ENCODE peak calls at places on chromosomes 6 and 20, in six cellular contexts. A is AG08396, S is cardiac muscle cell, K is caudate nucleus, U is GM04504, H is testis. L is an unnamed sample.

GRCh38 chr6:40947876-40948514 is 91.0 kb downstream of the UNC5CL start:
- DNase-seq in S (peak; percentile 54), A (peak; percentile 40), U (no peak), H (no peak), K (no peak), L (no peak)

GRCh38 chr6:91242614-91242949 is 655.7 kb upstream of the MAP3K7 start:
- DNase-seq in S (no peak), A (no peak), U (no peak), H (no peak), K (no peak), L (no peak)

GRCh38 chr6:35920793-35921732 is at the start of gene SRPK1:
- DNase-seq in A (peak; percentile 97), K (peak; percentile 57), H (peak; percentile 91), S (peak; percentile 86), U (peak; percentile 47), L (peak; percentile 61)

GRCh38 chr6:142155895-142156757 is 9.1 kb downstream of the VTA1 start:
- DNase-seq in K (no peak), A (no peak), U (no peak), H (no peak), S (peak; percentile 49), L (no peak)

GRCh38 chr20:58233881-58234528 is 5.6 kb upstream of the ANKRD60 start:
- DNase-seq in S (peak; percentile 18), K (no peak), H (peak; percentile 56), A (peak; percentile 70), U (no peak), L (no peak)

GRCh38 chr6:144265390-144265789 is 19.7 kb upstream of the UTRN start:
- DNase-seq in K (no peak), H (no peak), S (peak; percentile 86), U (no peak), A (no peak), L (no peak)

GRCh38 chr6:9657994-9658393 is 756.9 kb downstream of the TFAP2A start:
- DNase-seq in S (no peak), A (no peak), K (no peak), H (no peak), U (no peak), L (no peak)

GRCh38 chr6:42841844-42842584 is 37.4 kb upstream of the RPL7L1 start:
- DNase-seq in A (no peak), K (no peak), H (no peak), U (no peak), S (no peak), L (no peak)

GRCh38 chr6:6452002-6452401 is 131.5 kb upstream of the F13A1 start:
- DNase-seq in A (no peak), K (no peak), U (no peak), S (no peak), H (no peak), L (no peak)

GRCh38 chr20:48676795-48677447 is 150.9 kb downstream of the PREX1 start:
- DNase-seq in A (no peak), K (no peak), H (no peak), S (no peak), U (no peak), L (no peak)

GRCh38 chr6:159002432-159003160 is 2.6 kb upstream of the RSPH3 start:
- DNase-seq in S (no peak), H (no peak), K (no peak), A (no peak), U (no peak), L (no peak)

GRCh38 chr6:37551446-37551845 is 51.8 kb upstream of the CCDC167 start:
- DNase-seq in A (no peak), K (no peak), S (no peak), U (no peak), H (no peak), L (no peak)

GRCh38 chr6:128112494-128112893 is 211.6 kb upstream of the THEMIS start:
- DNase-seq in U (no peak), K (no peak), S (no peak), A (no peak), H (no peak), L (no peak)

GRCh38 chr6:89948876-89949275 is 54.6 kb downstream of the GJA10 start:
- DNase-seq in K (no peak), H (no peak), U (no peak), A (no peak), S (no peak), L (no peak)

GRCh38 chr6:142569676-142570075 is 267.9 kb downstream of the ADGRG6 start:
- DNase-seq in A (no peak), H (no peak), S (no peak), K (peak; percentile 5), U (no peak), L (no peak)

GRCh38 chr6:68087399-68088133 is 547.5 kb upstream of the ADGRB3 start:
- DNase-seq in H (no peak), U (no peak), S (peak; percentile 72), A (no peak), K (no peak), L (no peak)

GRCh38 chr6:25017932-25018581 is 82.3 kb upstream of the RIPOR2 start:
- DNase-seq in U (no peak), S (peak; percentile 86), K (no peak), A (peak; percentile 20), H (peak; percentile 55), L (peak; percentile 36)

GRCh38 chr20:1617055-1617454 is 2.8 kb downstream of the SIRPB1 start:
- DNase-seq in K (no peak), H (no peak), S (peak; percentile 11), A (no peak), U (no peak), L (no peak)

GRCh38 chr6:150667977-150668716 is 68.5 kb downstream of the PLEKHG1 start:
- DNase-seq in H (peak; percentile 95), K (no peak), A (peak; percentile 67), S (peak; percentile 94), U (peak; percentile 64), L (peak; percentile 75)

GRCh38 chr6:52994031-52994788 is 874 bp downstream of the GSTA4 start:
- DNase-seq in H (peak; percentile 57), A (peak; percentile 26), U (no peak), K (no peak), S (peak; percentile 55), L (no peak)

GRCh38 chr6:85450578-85450884 is 648 bp downstream of the NT5E start:
- DNase-seq in A (no peak), U (no peak), H (no peak), K (no peak), S (no peak), L (no peak)